ENCODE peak calls at places on chromosomes 12 and 14, in nine cellular contexts. One of them, this sample, is unnamed.

GRCh38 chr14:102370305-102370809 is 7.6 kb downstream of the TECPR2 start:
- DNase-seq in Caco-2: no peak
- DNase-seq in CD8-positive, alpha-beta T cell: no peak
- DNase-seq in psoas muscle: no peak
- DNase-seq in heart left ventricle: peak; percentile 30
- DNase-seq in dorsolateral prefrontal cortex: no peak
- DNase-seq in AG04450: no peak
- DNase-seq in uterus: no peak
- DNase-seq in epithelial cell of esophagus: peak; percentile 26
- DNase-seq in this sample: no peak

GRCh38 chr14:60195179-60195810 is 30.1 kb upstream of the DHRS7 start:
- DNase-seq in AG04450: no peak
- DNase-seq in CD8-positive, alpha-beta T cell: no peak
- DNase-seq in epithelial cell of esophagus: no peak
- DNase-seq in uterus: no peak
- DNase-seq in psoas muscle: no peak
- DNase-seq in heart left ventricle: no peak
- DNase-seq in Caco-2: no peak
- DNase-seq in dorsolateral prefrontal cortex: no peak
- DNase-seq in this sample: no peak

GRCh38 chr12:123094349-123095073 is 56.4 kb downstream of the PITPNM2 start:
- DNase-seq in uterus: peak; percentile 68
- DNase-seq in CD8-positive, alpha-beta T cell: no peak
- DNase-seq in heart left ventricle: peak; percentile 65
- DNase-seq in Caco-2: peak; percentile 42
- DNase-seq in epithelial cell of esophagus: peak; percentile 32
- DNase-seq in AG04450: peak; percentile 60
- DNase-seq in psoas muscle: peak; percentile 81
- DNase-seq in dorsolateral prefrontal cortex: no peak
- DNase-seq in this sample: peak; percentile 40

GRCh38 chr12:119802472-119802871 is 74.6 kb downstream of the CIT start:
- DNase-seq in psoas muscle: peak; percentile 68
- DNase-seq in dorsolateral prefrontal cortex: peak; percentile 76
- DNase-seq in AG04450: no peak
- DNase-seq in heart left ventricle: peak; percentile 46
- DNase-seq in CD8-positive, alpha-beta T cell: no peak
- DNase-seq in uterus: no peak
- DNase-seq in epithelial cell of esophagus: no peak
- DNase-seq in Caco-2: no peak
- DNase-seq in this sample: peak; percentile 53

GRCh38 chr12:120620624-120621023 is 19.8 kb upstream of the CABP1 start:
- DNase-seq in epithelial cell of esophagus: peak; percentile 97
- DNase-seq in CD8-positive, alpha-beta T cell: no peak
- DNase-seq in uterus: no peak
- DNase-seq in AG04450: no peak
- DNase-seq in Caco-2: no peak
- DNase-seq in dorsolateral prefrontal cortex: no peak
- DNase-seq in psoas muscle: no peak
- DNase-seq in heart left ventricle: no peak
- DNase-seq in this sample: no peak

GRCh38 chr12:459430-460258 is at the start of gene B4GALNT3:
- DNase-seq in psoas muscle: peak; percentile 62
- DNase-seq in dorsolateral prefrontal cortex: no peak
- DNase-seq in epithelial cell of esophagus: peak; percentile 49
- DNase-seq in uterus: peak; percentile 45
- DNase-seq in Caco-2: peak; percentile 88
- DNase-seq in AG04450: no peak
- DNase-seq in heart left ventricle: peak; percentile 63
- DNase-seq in CD8-positive, alpha-beta T cell: peak; percentile 14
- DNase-seq in this sample: no peak

GRCh38 chr12:60992087-60992486 is 1268.1 kb upstream of the USP15 start:
- DNase-seq in Caco-2: no peak
- DNase-seq in AG04450: no peak
- DNase-seq in dorsolateral prefrontal cortex: no peak
- DNase-seq in CD8-positive, alpha-beta T cell: no peak
- DNase-seq in uterus: no peak
- DNase-seq in epithelial cell of esophagus: no peak
- DNase-seq in psoas muscle: no peak
- DNase-seq in heart left ventricle: no peak
- DNase-seq in this sample: no peak

GRCh38 chr14:102220031-102220430 is 80.3 kb downstream of the WDR20 start:
- DNase-seq in CD8-positive, alpha-beta T cell: no peak
- DNase-seq in dorsolateral prefrontal cortex: no peak
- DNase-seq in psoas muscle: no peak
- DNase-seq in AG04450: no peak
- DNase-seq in epithelial cell of esophagus: no peak
- DNase-seq in Caco-2: no peak
- DNase-seq in uterus: no peak
- DNase-seq in heart left ventricle: no peak
- DNase-seq in this sample: no peak

GRCh38 chr12:131831635-131832041 is 3.4 kb downstream of the MMP17 start:
- DNase-seq in Caco-2: no peak
- DNase-seq in AG04450: peak; percentile 69
- DNase-seq in CD8-positive, alpha-beta T cell: no peak
- DNase-seq in uterus: peak; percentile 33
- DNase-seq in heart left ventricle: peak; percentile 30
- DNase-seq in psoas muscle: peak; percentile 67
- DNase-seq in dorsolateral prefrontal cortex: no peak
- DNase-seq in epithelial cell of esophagus: no peak
- DNase-seq in this sample: peak; percentile 66

GRCh38 chr12:21800011-21800410 is 25.5 kb upstream of the KCNJ8 start:
- DNase-seq in Caco-2: peak; percentile 47
- DNase-seq in psoas muscle: no peak
- DNase-seq in epithelial cell of esophagus: no peak
- DNase-seq in AG04450: no peak
- DNase-seq in uterus: no peak
- DNase-seq in CD8-positive, alpha-beta T cell: no peak
- DNase-seq in heart left ventricle: no peak
- DNase-seq in dorsolateral prefrontal cortex: no peak
- DNase-seq in this sample: no peak

GRCh38 chr12:52279683-52280318 is 5.4 kb downstream of the KRT86 start:
- DNase-seq in dorsolateral prefrontal cortex: no peak
- DNase-seq in CD8-positive, alpha-beta T cell: no peak
- DNase-seq in uterus: no peak
- DNase-seq in heart left ventricle: no peak
- DNase-seq in Caco-2: no peak
- DNase-seq in psoas muscle: no peak
- DNase-seq in AG04450: no peak
- DNase-seq in epithelial cell of esophagus: no peak
- DNase-seq in this sample: no peak

GRCh38 chr12:47767197-47767724 is 5.8 kb upstream of the SLC48A1 start:
- DNase-seq in psoas muscle: peak; percentile 64
- DNase-seq in epithelial cell of esophagus: peak; percentile 78
- DNase-seq in CD8-positive, alpha-beta T cell: peak; percentile 53
- DNase-seq in uterus: no peak
- DNase-seq in heart left ventricle: peak; percentile 65
- DNase-seq in Caco-2: peak; percentile 75
- DNase-seq in dorsolateral prefrontal cortex: peak; percentile 42
- DNase-seq in AG04450: no peak
- DNase-seq in this sample: no peak

GRCh38 chr12:3077572-3078081 is 448 bp downstream of the TSPAN9 start:
- DNase-seq in CD8-positive, alpha-beta T cell: no peak
- DNase-seq in heart left ventricle: peak; percentile 60
- DNase-seq in uterus: peak; percentile 54
- DNase-seq in epithelial cell of esophagus: no peak
- DNase-seq in psoas muscle: peak; percentile 70
- DNase-seq in dorsolateral prefrontal cortex: no peak
- DNase-seq in AG04450: no peak
- DNase-seq in Caco-2: peak; percentile 29
- DNase-seq in this sample: no peak

GRCh38 chr12:106097011-106097410 is 41.7 kb downstream of the NUAK1 start:
- DNase-seq in AG04450: no peak
- DNase-seq in epithelial cell of esophagus: peak; percentile 63
- DNase-seq in Caco-2: no peak
- DNase-seq in CD8-positive, alpha-beta T cell: no peak
- DNase-seq in heart left ventricle: no peak
- DNase-seq in psoas muscle: no peak
- DNase-seq in dorsolateral prefrontal cortex: no peak
- DNase-seq in uterus: no peak
- DNase-seq in this sample: no peak

GRCh38 chr12:94289551-94290312 is 141.4 kb downstream of the PLXNC1 start:
- DNase-seq in uterus: peak; percentile 61
- DNase-seq in CD8-positive, alpha-beta T cell: no peak
- DNase-seq in Caco-2: no peak
- DNase-seq in AG04450: no peak
- DNase-seq in dorsolateral prefrontal cortex: no peak
- DNase-seq in heart left ventricle: peak; percentile 47
- DNase-seq in epithelial cell of esophagus: peak; percentile 8
- DNase-seq in psoas muscle: no peak
- DNase-seq in this sample: peak; percentile 89

GRCh38 chr12:7542813-7543212 is 39.2 kb upstream of the CD163 start:
- DNase-seq in dorsolateral prefrontal cortex: no peak
- DNase-seq in CD8-positive, alpha-beta T cell: no peak
- DNase-seq in heart left ventricle: no peak
- DNase-seq in epithelial cell of esophagus: no peak
- DNase-seq in psoas muscle: no peak
- DNase-seq in uterus: no peak
- DNase-seq in AG04450: no peak
- DNase-seq in Caco-2: no peak
- DNase-seq in this sample: peak; percentile 29

GRCh38 chr12:80186727-80187217 is 87.4 kb downstream of the OTOGL start:
- DNase-seq in psoas muscle: no peak
- DNase-seq in Caco-2: peak; percentile 67
- DNase-seq in AG04450: peak; percentile 84
- DNase-seq in uterus: peak; percentile 82
- DNase-seq in CD8-positive, alpha-beta T cell: no peak
- DNase-seq in epithelial cell of esophagus: peak; percentile 85
- DNase-seq in heart left ventricle: no peak
- DNase-seq in dorsolateral prefrontal cortex: no peak
- DNase-seq in this sample: peak; percentile 85

GRCh38 chr12:69406217-69406616 is 46.7 kb downstream of the YEATS4 start:
- DNase-seq in psoas muscle: no peak
- DNase-seq in Caco-2: no peak
- DNase-seq in dorsolateral prefrontal cortex: no peak
- DNase-seq in uterus: no peak
- DNase-seq in AG04450: no peak
- DNase-seq in epithelial cell of esophagus: no peak
- DNase-seq in CD8-positive, alpha-beta T cell: no peak
- DNase-seq in heart left ventricle: no peak
- DNase-seq in this sample: no peak

GRCh38 chr14:55123101-55123500 is 6.0 kb upstream of the LGALS3 start:
- DNase-seq in epithelial cell of esophagus: peak; percentile 69
- DNase-seq in CD8-positive, alpha-beta T cell: no peak
- DNase-seq in uterus: peak; percentile 56
- DNase-seq in dorsolateral prefrontal cortex: no peak
- DNase-seq in psoas muscle: no peak
- DNase-seq in AG04450: peak; percentile 84
- DNase-seq in Caco-2: no peak
- DNase-seq in heart left ventricle: no peak
- DNase-seq in this sample: no peak

GRCh38 chr14:55121146-55121545 is 7.9 kb upstream of the LGALS3 start:
- DNase-seq in dorsolateral prefrontal cortex: no peak
- DNase-seq in heart left ventricle: no peak
- DNase-seq in AG04450: no peak
- DNase-seq in epithelial cell of esophagus: no peak
- DNase-seq in psoas muscle: no peak
- DNase-seq in CD8-positive, alpha-beta T cell: no peak
- DNase-seq in uterus: no peak
- DNase-seq in Caco-2: no peak
- DNase-seq in this sample: no peak

GRCh38 chr14:55120466-55121144 is 8.4 kb upstream of the LGALS3 start:
- DNase-seq in AG04450: no peak
- DNase-seq in epithelial cell of esophagus: no peak
- DNase-seq in Caco-2: no peak
- DNase-seq in uterus: no peak
- DNase-seq in dorsolateral prefrontal cortex: no peak
- DNase-seq in heart left ventricle: no peak
- DNase-seq in CD8-positive, alpha-beta T cell: no peak
- DNase-seq in psoas muscle: no peak
- DNase-seq in this sample: no peak

GRCh38 chr14:55122441-55122986 is 6.5 kb upstream of the LGALS3 start:
- DNase-seq in CD8-positive, alpha-beta T cell: no peak
- DNase-seq in Caco-2: peak; percentile 67
- DNase-seq in epithelial cell of esophagus: peak; percentile 82
- DNase-seq in heart left ventricle: peak; percentile 83
- DNase-seq in uterus: no peak
- DNase-seq in dorsolateral prefrontal cortex: no peak
- DNase-seq in psoas muscle: no peak
- DNase-seq in AG04450: no peak
- DNase-seq in this sample: no peak

GRCh38 chr14:55121628-55122440 is 7.2 kb upstream of the LGALS3 start:
- DNase-seq in dorsolateral prefrontal cortex: no peak
- DNase-seq in heart left ventricle: no peak
- DNase-seq in AG04450: no peak
- DNase-seq in CD8-positive, alpha-beta T cell: no peak
- DNase-seq in epithelial cell of esophagus: no peak
- DNase-seq in uterus: no peak
- DNase-seq in psoas muscle: no peak
- DNase-seq in Caco-2: peak; percentile 61
- DNase-seq in this sample: no peak
- H3K4me3 ChIP-seq in dorsolateral prefrontal cortex: no peak overlapping the region
- H3K4me3 ChIP-seq in heart left ventricle: no peak overlapping the region
- H3K4me3 ChIP-seq in AG04450: no peak overlapping the region
- H3K4me3 ChIP-seq in CD8-positive, alpha-beta T cell: no peak overlapping the region
- H3K4me3 ChIP-seq in epithelial cell of esophagus: no peak overlapping the region
- H3K4me3 ChIP-seq in uterus: no peak overlapping the region
- H3K4me3 ChIP-seq in psoas muscle: no peak overlapping the region
- H3K4me3 ChIP-seq in Caco-2: no peak overlapping the region
- H3K4me3 ChIP-seq in this sample: no peak overlapping the region

GRCh38 chr14:96304956-96305355 is 48.9 kb downstream of the BDKRB1 start:
- DNase-seq in AG04450: no peak
- DNase-seq in psoas muscle: no peak
- DNase-seq in uterus: no peak
- DNase-seq in dorsolateral prefrontal cortex: no peak
- DNase-seq in heart left ventricle: no peak
- DNase-seq in epithelial cell of esophagus: peak; percentile 41
- DNase-seq in Caco-2: no peak
- DNase-seq in CD8-positive, alpha-beta T cell: no peak
- DNase-seq in this sample: no peak
- TF ChIP-seq CTCF in AG04450: peak; percentile 20
- TF ChIP-seq CTCF in psoas muscle: no peak
- TF ChIP-seq CTCF in uterus: no peak
- TF ChIP-seq CTCF in dorsolateral prefrontal cortex: no peak
- TF ChIP-seq CTCF in heart left ventricle: no peak
- TF ChIP-seq CTCF in epithelial cell of esophagus: peak; percentile 22
- TF ChIP-seq CTCF in Caco-2: no peak
- TF ChIP-seq CTCF in CD8-positive, alpha-beta T cell: no peak
- TF ChIP-seq CTCF in this sample: no peak

GRCh38 chr12:74537126-74537706 is 419 bp upstream of the ATXN7L3B start:
- DNase-seq in Caco-2: peak; percentile 30
- DNase-seq in heart left ventricle: no peak
- DNase-seq in epithelial cell of esophagus: peak; percentile 59
- DNase-seq in psoas muscle: no peak
- DNase-seq in uterus: no peak
- DNase-seq in CD8-positive, alpha-beta T cell: no peak
- DNase-seq in AG04450: peak; percentile 10
- DNase-seq in dorsolateral prefrontal cortex: no peak
- DNase-seq in this sample: peak; percentile 16
- H3K4me3 ChIP-seq in Caco-2: peak overlapping the region; percentile 86
- H3K4me3 ChIP-seq in heart left ventricle: peak overlapping the region; percentile 51
- H3K4me3 ChIP-seq in epithelial cell of esophagus: peak overlapping the region; percentile 64
- H3K4me3 ChIP-seq in psoas muscle: peak overlapping the region; percentile 83
- H3K4me3 ChIP-seq in uterus: peak overlapping the region; percentile 67
- H3K4me3 ChIP-seq in CD8-positive, alpha-beta T cell: peak overlapping the region; percentile 80
- H3K4me3 ChIP-seq in AG04450: peak overlapping the region; percentile 74
- H3K4me3 ChIP-seq in dorsolateral prefrontal cortex: peak overlapping the region; percentile 93
- H3K4me3 ChIP-seq in this sample: peak overlapping the region; percentile 72

DNA sequence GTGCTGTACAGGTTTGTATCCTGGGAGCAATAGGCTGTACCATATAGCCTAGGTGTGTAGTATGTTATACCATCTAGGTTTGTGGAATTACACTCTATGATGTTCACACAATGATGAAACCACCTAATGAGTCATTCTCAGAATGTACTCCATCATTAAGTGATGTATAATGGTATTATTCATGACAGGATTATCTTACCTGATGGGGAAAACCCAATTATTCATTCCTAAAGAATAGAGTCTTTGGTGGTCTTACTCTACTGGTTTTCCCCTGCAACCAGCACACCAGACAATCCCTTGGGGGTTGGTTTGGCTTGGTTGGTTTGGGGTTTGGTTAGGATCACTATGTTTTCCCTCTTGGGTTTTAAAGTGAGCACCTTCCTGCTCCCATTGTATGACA is 12.6 kb upstream of the OR10P1 start:
- DNase-seq in Caco-2: no peak
- DNase-seq in heart left ventricle: no peak
- DNase-seq in uterus: no peak
- DNase-seq in AG04450: no peak
- DNase-seq in psoas muscle: no peak
- DNase-seq in epithelial cell of esophagus: peak; percentile 81
- DNase-seq in CD8-positive, alpha-beta T cell: no peak
- DNase-seq in dorsolateral prefrontal cortex: no peak
- DNase-seq in this sample: no peak
- TF ChIP-seq CTCF in Caco-2: no peak
- TF ChIP-seq CTCF in heart left ventricle: no peak
- TF ChIP-seq CTCF in uterus: no peak
- TF ChIP-seq CTCF in AG04450: no peak
- TF ChIP-seq CTCF in psoas muscle: no peak
- TF ChIP-seq CTCF in epithelial cell of esophagus: no peak
- TF ChIP-seq CTCF in CD8-positive, alpha-beta T cell: no peak
- TF ChIP-seq CTCF in dorsolateral prefrontal cortex: no peak
- TF ChIP-seq CTCF in this sample: no peak

This sample was measured in AG09309.